ENCODE peak calls at places on chromosomes 5 and 9, in six cellular contexts. One of them, this sample, is unnamed.

GRCh38 chr5:134005415-134006118 is 792 bp upstream of the VDAC1 start:
- DNase-seq in GM12892: peak; percentile 57
- DNase-seq in lower leg skin: peak; percentile 89
- DNase-seq in uterus: no peak
- DNase-seq in body of pancreas: no peak
- DNase-seq in H54: no peak
- DNase-seq in this sample: no peak

GRCh38 chr5:119484884-119485283 is 32.6 kb downstream of the HSD17B4 start:
- DNase-seq in body of pancreas: no peak
- DNase-seq in uterus: no peak
- DNase-seq in H54: no peak
- DNase-seq in GM12892: no peak
- DNase-seq in lower leg skin: no peak
- DNase-seq in this sample: no peak

GRCh38 chr9:134964686-134965085 is 47.0 kb upstream of the FCN1 start:
- DNase-seq in uterus: no peak
- DNase-seq in lower leg skin: peak; percentile 48
- DNase-seq in body of pancreas: no peak
- DNase-seq in GM12892: no peak
- DNase-seq in H54: no peak
- DNase-seq in this sample: no peak

GRCh38 chr9:7490317-7491108 is 309.1 kb downstream of the DMAC1 start:
- DNase-seq in uterus: no peak
- DNase-seq in H54: no peak
- DNase-seq in lower leg skin: no peak
- DNase-seq in GM12892: no peak
- DNase-seq in body of pancreas: no peak
- DNase-seq in this sample: no peak

GRCh38 chr5:156169495-156169894 is 157.5 kb upstream of the SGCD start:
- DNase-seq in H54: no peak
- DNase-seq in lower leg skin: no peak
- DNase-seq in body of pancreas: no peak
- DNase-seq in GM12892: no peak
- DNase-seq in uterus: no peak
- DNase-seq in this sample: no peak

GRCh38 chr9:132169672-132170392 is 8.0 kb downstream of the NTNG2 start:
- DNase-seq in body of pancreas: peak; percentile 61
- DNase-seq in GM12892: peak; percentile 63
- DNase-seq in lower leg skin: no peak
- DNase-seq in uterus: no peak
- DNase-seq in H54: peak; percentile 82
- DNase-seq in this sample: peak; percentile 26

GRCh38 chr5:133245191-133246052 is 193.6 kb downstream of the HSPA4 start:
- DNase-seq in body of pancreas: no peak
- DNase-seq in GM12892: no peak
- DNase-seq in H54: peak; percentile 91
- DNase-seq in uterus: no peak
- DNase-seq in lower leg skin: no peak
- DNase-seq in this sample: peak; percentile 40

GRCh38 chr9:87535817-87536539 is 38.3 kb downstream of the DAPK1 start:
- DNase-seq in GM12892: no peak
- DNase-seq in uterus: no peak
- DNase-seq in lower leg skin: no peak
- DNase-seq in body of pancreas: no peak
- DNase-seq in H54: no peak
- DNase-seq in this sample: no peak

GRCh38 chr5:173573126-173573960 is 43.1 kb downstream of the BOD1 start:
- DNase-seq in lower leg skin: peak; percentile 95
- DNase-seq in H54: peak; percentile 82
- DNase-seq in body of pancreas: peak; percentile 82
- DNase-seq in uterus: peak; percentile 32
- DNase-seq in GM12892: peak; percentile 60
- DNase-seq in this sample: peak; percentile 28

GRCh38 chr9:129739432-129739831 is 13.4 kb downstream of the PTGES start:
- DNase-seq in GM12892: no peak
- DNase-seq in lower leg skin: no peak
- DNase-seq in uterus: no peak
- DNase-seq in body of pancreas: no peak
- DNase-seq in H54: no peak
- DNase-seq in this sample: no peak

GRCh38 chr5:56814361-56814962 is 887 bp upstream of the MAP3K1 start:
- DNase-seq in GM12892: no peak
- DNase-seq in uterus: peak; percentile 18
- DNase-seq in H54: no peak
- DNase-seq in lower leg skin: peak; percentile 83
- DNase-seq in body of pancreas: peak; percentile 52
- DNase-seq in this sample: peak; percentile 28

GRCh38 chr9:109403116-109403515 is 82.3 kb upstream of the EPB41L4B start:
- DNase-seq in body of pancreas: no peak
- DNase-seq in GM12892: no peak
- DNase-seq in lower leg skin: no peak
- DNase-seq in H54: no peak
- DNase-seq in uterus: no peak
- DNase-seq in this sample: no peak

GRCh38 chr5:172921906-172922305 is 37.3 kb upstream of the RPL26L1 start:
- DNase-seq in H54: no peak
- DNase-seq in body of pancreas: no peak
- DNase-seq in GM12892: no peak
- DNase-seq in uterus: no peak
- DNase-seq in lower leg skin: no peak
- DNase-seq in this sample: no peak

GRCh38 chr5:173486355-173486754 is 130.1 kb downstream of the BOD1 start:
- DNase-seq in body of pancreas: no peak
- DNase-seq in H54: no peak
- DNase-seq in GM12892: no peak
- DNase-seq in uterus: no peak
- DNase-seq in lower leg skin: peak; percentile 37
- DNase-seq in this sample: no peak

GRCh38 chr5:83104031-83104430 is 26.7 kb downstream of the XRCC4 start:
- DNase-seq in H54: no peak
- DNase-seq in body of pancreas: no peak
- DNase-seq in GM12892: no peak
- DNase-seq in lower leg skin: no peak
- DNase-seq in uterus: no peak
- DNase-seq in this sample: no peak

GRCh38 chr9:135329571-135330306 is 149.8 kb upstream of the PPP1R26 start:
- DNase-seq in GM12892: no peak
- DNase-seq in lower leg skin: peak; percentile 75
- DNase-seq in H54: no peak
- DNase-seq in body of pancreas: peak; percentile 8
- DNase-seq in uterus: peak; percentile 4
- DNase-seq in this sample: no peak

GRCh38 chr9:88174324-88174723 is 36.0 kb upstream of the SPATA31C2 start:
- DNase-seq in H54: no peak
- DNase-seq in lower leg skin: no peak
- DNase-seq in uterus: no peak
- DNase-seq in GM12892: no peak
- DNase-seq in body of pancreas: no peak
- DNase-seq in this sample: no peak

GRCh38 chr9:34929506-34930102 is 28.5 kb upstream of the PHF24 start:
- DNase-seq in uterus: no peak
- DNase-seq in GM12892: no peak
- DNase-seq in body of pancreas: peak; percentile 37
- DNase-seq in lower leg skin: no peak
- DNase-seq in H54: no peak
- DNase-seq in this sample: peak; percentile 23

DNA sequence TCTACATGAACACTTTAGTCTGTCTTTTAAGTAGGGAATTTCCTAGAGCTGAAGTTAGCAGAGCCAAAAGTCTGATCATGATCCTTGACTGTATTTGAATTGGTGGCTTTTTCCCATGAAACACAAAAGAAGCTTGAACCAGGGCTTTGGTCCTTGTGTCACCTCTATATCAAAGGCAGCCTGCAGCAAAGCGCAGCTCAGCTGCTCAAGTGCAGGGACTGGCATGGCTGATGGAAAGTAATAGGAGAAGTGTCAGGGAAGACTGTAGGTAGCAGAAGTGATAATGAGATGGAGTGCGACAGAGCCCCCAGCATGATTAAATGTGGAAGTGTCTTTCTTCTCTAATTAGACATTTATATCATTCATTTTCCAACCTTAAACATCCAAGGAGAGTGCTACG is 310.7 kb downstream of the TRIM36 start:
- DNase-seq in GM12892: no peak
- DNase-seq in lower leg skin: no peak
- DNase-seq in body of pancreas: no peak
- DNase-seq in H54: no peak
- DNase-seq in uterus: no peak
- DNase-seq in this sample: no peak
- TF ChIP-seq POLR2A in GM12892: no peak
- TF ChIP-seq POLR2A in lower leg skin: no peak
- TF ChIP-seq POLR2A in body of pancreas: no peak
- TF ChIP-seq POLR2A in H54: no peak
- TF ChIP-seq POLR2A in uterus: no peak
- TF ChIP-seq POLR2A in this sample: no peak

DNA sequence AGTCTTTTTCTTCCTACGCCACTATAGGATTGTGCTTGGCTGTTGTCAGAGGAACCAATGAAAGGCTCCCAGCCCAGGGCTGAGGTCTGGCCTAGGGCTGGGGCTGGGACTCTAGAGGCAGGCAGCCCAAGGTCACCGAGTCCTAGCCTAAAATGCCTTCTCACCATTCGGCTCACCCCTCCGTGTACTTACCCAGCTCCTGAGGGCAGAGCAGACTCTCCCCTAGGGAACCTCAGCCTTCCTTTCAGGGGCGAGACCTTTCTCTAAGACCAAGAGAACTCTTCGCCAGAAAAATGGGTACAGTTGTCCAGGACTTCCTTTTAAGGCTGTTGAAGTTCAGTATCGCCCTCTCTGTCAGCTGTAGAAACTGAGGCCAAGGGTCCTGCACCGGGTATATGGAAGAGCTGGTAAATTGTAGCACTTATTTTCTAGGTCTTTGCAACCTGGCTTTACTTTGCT is 1.7 kb upstream of the SPRY4 start:
- DNase-seq in GM12892: no peak
- DNase-seq in H54: no peak
- DNase-seq in body of pancreas: no peak
- DNase-seq in uterus: no peak
- DNase-seq in lower leg skin: no peak
- DNase-seq in this sample: no peak
- TF ChIP-seq POLR2A in GM12892: no peak
- TF ChIP-seq POLR2A in H54: no peak
- TF ChIP-seq POLR2A in body of pancreas: no peak
- TF ChIP-seq POLR2A in uterus: no peak
- TF ChIP-seq POLR2A in lower leg skin: no peak
- TF ChIP-seq POLR2A in this sample: no peak

GRCh38 chr5:96567188-96567587 is 95.0 kb upstream of the CAST start:
- DNase-seq in lower leg skin: no peak
- DNase-seq in body of pancreas: no peak
- DNase-seq in uterus: no peak
- DNase-seq in H54: no peak
- DNase-seq in GM12892: no peak
- DNase-seq in this sample: no peak

GRCh38 chr5:96565843-96566242 is 96.3 kb upstream of the CAST start:
- DNase-seq in GM12892: no peak
- DNase-seq in uterus: no peak
- DNase-seq in lower leg skin: no peak
- DNase-seq in H54: peak; percentile 16
- DNase-seq in body of pancreas: no peak
- DNase-seq in this sample: no peak

GRCh38 chr5:96563816-96564215 is 98.4 kb upstream of the CAST start:
- DNase-seq in body of pancreas: no peak
- DNase-seq in GM12892: no peak
- DNase-seq in lower leg skin: no peak
- DNase-seq in H54: no peak
- DNase-seq in uterus: no peak
- DNase-seq in this sample: no peak

GRCh38 chr5:96566775-96567174 is 95.4 kb upstream of the CAST start:
- DNase-seq in body of pancreas: no peak
- DNase-seq in lower leg skin: no peak
- DNase-seq in uterus: no peak
- DNase-seq in GM12892: no peak
- DNase-seq in H54: no peak
- DNase-seq in this sample: no peak

GRCh38 chr5:96562614-96563013 is 99.6 kb upstream of the CAST start:
- DNase-seq in uterus: no peak
- DNase-seq in H54: peak; percentile 22
- DNase-seq in body of pancreas: no peak
- DNase-seq in lower leg skin: no peak
- DNase-seq in GM12892: no peak
- DNase-seq in this sample: no peak
- TF ChIP-seq POLR2A in uterus: no peak
- TF ChIP-seq POLR2A in H54: no peak
- TF ChIP-seq POLR2A in body of pancreas: no peak
- TF ChIP-seq POLR2A in lower leg skin: no peak
- TF ChIP-seq POLR2A in GM12892: no peak
- TF ChIP-seq POLR2A in this sample: no peak

GRCh38 chr5:109250533-109251329 is 159.0 kb downstream of the PJA2 start:
- DNase-seq in H54: no peak
- DNase-seq in uterus: no peak
- DNase-seq in GM12892: no peak
- DNase-seq in body of pancreas: no peak
- DNase-seq in lower leg skin: no peak
- DNase-seq in this sample: no peak

GRCh38 chr5:109247943-109248342 is 161.8 kb downstream of the PJA2 start:
- DNase-seq in H54: no peak
- DNase-seq in body of pancreas: no peak
- DNase-seq in lower leg skin: no peak
- DNase-seq in uterus: no peak
- DNase-seq in GM12892: no peak
- DNase-seq in this sample: no peak

GRCh38 chr5:109250080-109250479 is 159.7 kb downstream of the PJA2 start:
- DNase-seq in uterus: no peak
- DNase-seq in GM12892: no peak
- DNase-seq in body of pancreas: no peak
- DNase-seq in lower leg skin: no peak
- DNase-seq in H54: no peak
- DNase-seq in this sample: no peak

GRCh38 chr5:109246841-109247592 is 162.8 kb downstream of the PJA2 start:
- DNase-seq in H54: no peak
- DNase-seq in body of pancreas: no peak
- DNase-seq in lower leg skin: no peak
- DNase-seq in GM12892: no peak
- DNase-seq in uterus: no peak
- DNase-seq in this sample: no peak

GRCh38 chr5:109249126-109249525 is 160.6 kb downstream of the PJA2 start:
- DNase-seq in H54: no peak
- DNase-seq in lower leg skin: no peak
- DNase-seq in GM12892: no peak
- DNase-seq in body of pancreas: no peak
- DNase-seq in uterus: no peak
- DNase-seq in this sample: no peak
- TF ChIP-seq POLR2A in H54: no peak
- TF ChIP-seq POLR2A in lower leg skin: no peak
- TF ChIP-seq POLR2A in GM12892: no peak
- TF ChIP-seq POLR2A in body of pancreas: no peak
- TF ChIP-seq POLR2A in uterus: no peak
- TF ChIP-seq POLR2A in this sample: no peak